ENCODE peak calls at places on chromosomes 1 and 21, in five cellular contexts. T, I, E, K and M are unnamed samples.

GRCh38 chr1:7409278-7409677 is 361.8 kb upstream of the VAMP3 start:
- DNase-seq in I (peak; percentile 56), T (no peak), K (no peak), E (peak; percentile 1), M (no peak)

GRCh38 chr21:41966341-41966833 is 12.6 kb upstream of the C2CD2 start:
- DNase-seq in K (no peak), I (peak; percentile 16), E (no peak), T (no peak), M (no peak)

GRCh38 chr1:37999434-38000232 is 5.7 kb downstream of the FHL3 start:
- DNase-seq in K (peak; percentile 72), I (no peak), T (peak; percentile 74), E (no peak), M (peak; percentile 76)

GRCh38 chr1:203671808-203672207 is 45.2 kb downstream of the ATP2B4 start:
- DNase-seq in K (no peak), T (no peak), E (no peak), I (no peak), M (no peak)

GRCh38 chr1:230112782-230113181 is 45.7 kb downstream of the GALNT2 start:
- DNase-seq in T (no peak), I (no peak), K (no peak), E (no peak), M (no peak)

GRCh38 chr1:160758525-160758924 is 19.5 kb downstream of the SLAMF7 start:
- DNase-seq in K (no peak), T (no peak), I (no peak), E (no peak), M (no peak)

GRCh38 chr1:192860478-192861185 is 51.8 kb downstream of the RGS2 start:
- DNase-seq in E (no peak), K (no peak), I (no peak), T (no peak), M (peak; percentile 35)

GRCh38 chr21:39788383-39788782 is 43.4 kb downstream of the IGSF5 start:
- DNase-seq in E (no peak), I (peak; percentile 85), K (peak; percentile 75), T (no peak), M (peak; percentile 81)

GRCh38 chr1:98439471-98439870 is 222.1 kb upstream of the SNX7 start:
- DNase-seq in T (no peak), K (no peak), E (no peak), I (no peak), M (no peak)

GRCh38 chr1:78367700-78368099 is 123.1 kb upstream of the PTGFR start:
- DNase-seq in T (no peak), E (no peak), I (no peak), K (no peak), M (no peak)

GRCh38 chr1:235917267-235917811 is 50.6 kb upstream of the LYST start:
- DNase-seq in E (peak; percentile 37), T (peak; percentile 94), K (peak; percentile 66), I (no peak), M (peak; percentile 90)

GRCh38 chr1:52678961-52679897 is 18.9 kb downstream of the COA7 start:
- DNase-seq in E (no peak), K (no peak), I (no peak), T (no peak), M (no peak)

GRCh38 chr1:180889325-180889724 is 23.4 kb upstream of the KIAA1614 start:
- DNase-seq in K (no peak), I (no peak), E (no peak), T (no peak), M (no peak)

GRCh38 chr1:162035241-162035640 is 11.6 kb upstream of the OLFML2B start:
- DNase-seq in T (no peak), I (no peak), E (no peak), K (no peak), M (no peak)

GRCh38 chr1:94501925-94502324 is 39.6 kb downstream of the F3 start:
- DNase-seq in I (no peak), T (no peak), E (no peak), K (no peak), M (no peak)

GRCh38 chr1:47002211-47002610 is 21.3 kb upstream of the CYP4X1 start:
- DNase-seq in E (no peak), T (no peak), I (no peak), K (no peak), M (no peak)

GRCh38 chr1:235624751-235625192 is 24.8 kb downstream of the GNG4 start:
- DNase-seq in I (no peak), K (no peak), T (peak; percentile 67), E (no peak), M (no peak)

GRCh38 chr21:26557106-26557505 is 16.0 kb downstream of the CYYR1 start:
- DNase-seq in K (no peak), E (no peak), I (no peak), T (no peak), M (no peak)

GRCh38 chr1:13819637-13820036 is 119.6 kb downstream of the PRDM2 start:
- DNase-seq in E (no peak), I (no peak), T (no peak), K (no peak), M (no peak)

GRCh38 chr1:176745945-176746344 is 283.0 kb downstream of the PAPPA2 start:
- DNase-seq in K (no peak), E (no peak), I (no peak), T (no peak), M (no peak)

GRCh38 chr21:29175408-29176147 is 45.1 kb downstream of the MAP3K7CL start:
- DNase-seq in I (no peak), T (no peak), E (no peak), K (no peak), M (no peak)

GRCh38 chr1:198934901-198935301 is 296.1 kb downstream of the PTPRC start:
- DNase-seq in K (no peak), I (no peak), E (no peak), T (peak; percentile 64), M (no peak)

GRCh38 chr1:15305366-15305765 is 58.3 kb downstream of the FHAD1 start:
- DNase-seq in I (no peak), K (no peak), E (no peak), T (no peak), M (no peak)

GRCh38 chr21:32306021-32306780 is 7.5 kb downstream of the MRAP start:
- DNase-seq in T (no peak), K (peak; percentile 49), I (no peak), E (no peak), M (no peak)

GRCh38 chr1:208239518-208240381 is 4.4 kb downstream of the PLXNA2 start:
- DNase-seq in T (no peak), K (peak; percentile 50), I (no peak), E (no peak), M (no peak)

GRCh38 chr1:208851376-208851775 is 607.2 kb upstream of the PLXNA2 start:
- DNase-seq in I (no peak), K (no peak), E (no peak), T (no peak), M (no peak)

GRCh38 chr1:9784508-9785133 is 39.1 kb downstream of the CLSTN1 start:
- DNase-seq in E (no peak), K (peak; percentile 68), I (no peak), T (peak; percentile 67), M (no peak)

GRCh38 chr1:203327684-203328457 is 22.6 kb downstream of the BTG2 start:
- DNase-seq in I (no peak), T (peak; percentile 79), K (peak; percentile 83), E (peak; percentile 57), M (no peak)

GRCh38 chr1:159071970-159072582 is 4.5 kb downstream of the AIM2 start:
- DNase-seq in K (peak; percentile 47), I (no peak), E (no peak), T (peak; percentile 27), M (no peak)

GRCh38 chr1:51644533-51645197 is 27.8 kb downstream of the OSBPL9 start:
- DNase-seq in E (no peak), K (no peak), I (no peak), T (no peak), M (no peak)

GRCh38 chr1:182413486-182413885 is 13.0 kb upstream of the TEDDM1 start:
- DNase-seq in I (no peak), T (no peak), K (no peak), E (no peak), M (no peak)

GRCh38 chr1:182407724-182408123 is 7.3 kb upstream of the TEDDM1 start:
- DNase-seq in K (no peak), E (no peak), I (no peak), T (no peak), M (no peak)

GRCh38 chr1:182408435-182409070 is 8.1 kb upstream of the TEDDM1 start:
- DNase-seq in K (no peak), T (no peak), I (no peak), E (no peak), M (no peak)

GRCh38 chr1:182410138-182410537 is 9.7 kb upstream of the TEDDM1 start:
- DNase-seq in E (no peak), K (no peak), T (no peak), I (no peak), M (no peak)

GRCh38 chr1:182410620-182411273 is 10.3 kb upstream of the TEDDM1 start:
- DNase-seq in I (no peak), E (no peak), K (no peak), T (no peak), M (no peak)
- TF ChIP-seq POLR2AphosphoS5 in I (no peak), E (no peak), K (no peak), T (no peak), M (no peak)

DNA sequence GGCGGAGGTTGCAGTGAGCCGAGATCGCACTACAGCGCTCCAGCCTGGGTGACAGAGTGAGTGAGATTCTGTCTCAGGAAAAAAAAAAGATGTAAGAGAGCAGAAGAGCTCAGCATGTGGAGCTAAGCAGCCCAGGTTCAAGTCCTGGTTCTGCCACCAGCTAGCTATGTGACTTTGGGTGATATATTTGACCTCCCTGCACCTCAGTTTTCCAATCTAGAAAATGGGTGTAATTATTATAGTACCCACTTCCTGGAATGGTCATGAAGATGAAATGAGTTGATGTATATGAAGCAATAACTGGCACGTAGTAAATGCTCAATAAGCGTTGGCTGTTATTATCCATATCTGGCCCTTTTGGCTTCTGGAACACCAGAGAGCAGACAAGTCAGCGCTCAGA is 38.2 kb downstream of the CAMK2N1 start:
- DNase-seq in K (no peak), T (no peak), E (no peak), I (no peak), M (no peak)
- TF ChIP-seq POLR2AphosphoS5 in K (no peak), T (no peak), E (no peak), I (no peak), M (no peak)

GRCh38 chr1:115282825-115283224 is 55.2 kb downstream of the NGF start:
- DNase-seq in E (no peak), K (no peak), I (no peak), T (no peak), M (no peak)
- TF ChIP-seq POLR2AphosphoS5 in E (no peak), K (no peak), I (peak; percentile 62), T (no peak), M (no peak)

DNA sequence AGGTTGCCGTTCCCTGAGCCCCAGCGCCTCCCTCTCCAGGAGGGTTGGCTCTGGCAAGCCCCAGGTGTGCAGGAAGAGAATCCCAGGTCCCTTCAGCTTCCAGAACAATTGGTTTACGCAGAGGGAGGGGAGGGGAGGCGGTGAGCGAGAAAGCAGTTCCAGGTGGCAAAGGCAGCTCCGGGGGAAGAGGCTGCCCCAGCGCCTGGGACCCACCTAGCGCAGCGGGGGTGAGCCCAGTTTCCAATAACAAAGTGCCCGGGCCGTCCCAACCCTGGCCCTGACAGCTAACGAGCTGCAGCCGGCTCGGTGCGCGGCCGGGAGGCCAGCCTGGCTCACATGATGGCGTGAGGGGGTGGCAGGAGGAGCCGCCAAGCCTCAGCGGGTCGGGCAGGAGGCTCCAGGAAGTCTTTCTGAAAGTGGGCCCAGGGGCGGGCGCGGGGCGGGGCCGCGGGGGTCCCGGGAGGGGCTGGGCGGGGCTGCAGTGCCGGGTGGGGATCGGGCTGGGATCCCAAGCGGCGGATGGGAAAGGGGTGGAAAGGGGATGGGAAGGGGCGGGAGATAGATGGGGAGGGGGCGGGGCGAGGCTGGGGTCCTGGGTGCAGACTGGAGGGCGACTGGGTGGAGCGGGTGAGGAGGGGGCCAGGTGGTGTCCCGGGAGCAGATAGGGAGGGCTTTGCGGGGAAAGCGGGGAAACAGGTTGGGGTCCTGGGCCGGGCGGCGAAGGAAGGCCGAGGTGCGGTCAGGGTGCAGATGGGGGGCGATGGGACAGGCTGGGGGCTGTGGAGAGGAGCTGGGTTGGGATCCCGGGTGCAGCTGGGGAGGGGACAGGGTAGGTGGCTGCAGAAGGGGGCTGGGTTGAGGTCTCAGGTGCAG is 22.8 kb downstream of the DHRS3 start:
- DNase-seq in E (peak; percentile 39), I (peak; percentile 85), K (peak; percentile 90), T (no peak), M (peak; percentile 93)
- TF ChIP-seq POLR2AphosphoS5 in E (no peak), I (peak; percentile 73), K (peak; percentile 27), T (no peak), M (peak; percentile 58)